ENCODE peak calls at places on chromosomes 2 and 18, in ten cellular contexts. P, J, S, W, D, B, G, O, N and H are unnamed samples.

GRCh38 chr2:150689600-150689999 is 202.1 kb upstream of the RND3 start:
- DNase-seq in P (no peak), J (no peak), S (no peak), W (no peak), D (no peak), B (no peak), G (no peak), O (no peak), N (no peak), H (no peak)

GRCh38 chr2:190468814-190469569 is 60.8 kb downstream of the MFSD6 start:
- DNase-seq in P (peak), J (no peak), S (no peak), W (peak), D (peak), B (no peak), G (peak), O (peak), N (no peak), H (no peak)

GRCh38 chr2:174683392-174683759 is 80.9 kb downstream of the CHRNA1 start:
- DNase-seq in P (peak), J (no peak), S (peak), W (no peak), D (peak), B (peak), G (no peak), O (peak), N (no peak), H (no peak)

GRCh38 chr2:126825306-126825705 is 73.4 kb upstream of the TEX51 start:
- DNase-seq in P (peak), J (no peak), S (no peak), W (no peak), D (no peak), B (no peak), G (no peak), O (no peak), N (no peak), H (no peak)

GRCh38 chr2:175687465-175687864 is 314.6 kb downstream of the LNPK start:
- DNase-seq in P (no peak), J (no peak), S (no peak), W (no peak), D (no peak), B (no peak), G (no peak), O (no peak), N (no peak), H (no peak)

GRCh38 chr2:36466135-36466534 is 110.6 kb downstream of the CRIM1 start:
- DNase-seq in P (no peak), J (no peak), S (peak), W (no peak), D (no peak), B (no peak), G (no peak), O (no peak), N (no peak), H (no peak)

GRCh38 chr18:79597176-79598045 is 82.2 kb upstream of the CTDP1 start:
- DNase-seq in P (no peak), J (no peak), S (no peak), W (no peak), D (no peak), B (no peak), G (peak), O (no peak), N (no peak), H (no peak)

GRCh38 chr2:197327073-197327775 is 16.6 kb upstream of the ANKRD44 start:
- DNase-seq in P (no peak), J (no peak), S (no peak), W (no peak), D (no peak), B (no peak), G (no peak), O (no peak), N (no peak), H (no peak)

GRCh38 chr2:118249531-118249930 is 161.3 kb downstream of the INSIG2 start:
- DNase-seq in P (no peak), J (peak), S (peak), W (no peak), D (no peak), B (no peak), G (no peak), O (no peak), N (no peak), H (no peak)

GRCh38 chr2:175166216-175166824 is 1.7 kb downstream of the ATF2 start:
- DNase-seq in P (no peak), J (no peak), S (no peak), W (no peak), D (no peak), B (no peak), G (no peak), O (no peak), N (no peak), H (no peak)

GRCh38 chr2:46229134-46230063 is 67.8 kb upstream of the EPAS1 start:
- DNase-seq in P (no peak), J (peak), S (peak), W (no peak), D (peak), B (peak), G (no peak), O (no peak), N (no peak), H (no peak)

GRCh38 chr2:19630921-19631320 is 270.9 kb downstream of the TTC32 start:
- DNase-seq in P (no peak), J (no peak), S (no peak), W (no peak), D (no peak), B (no peak), G (no peak), O (no peak), N (no peak), H (no peak)

GRCh38 chr18:77061946-77062517 is 70.6 kb downstream of the MBP start:
- DNase-seq in P (peak), J (no peak), S (no peak), W (no peak), D (no peak), B (no peak), G (no peak), O (no peak), N (no peak), H (no peak)

GRCh38 chr2:120797421-120798289 is 62.0 kb downstream of the GLI2 start:
- DNase-seq in P (peak), J (no peak), S (no peak), W (no peak), D (peak), B (no peak), G (no peak), O (no peak), N (no peak), H (no peak)

GRCh38 chr2:46263347-46263746 is 33.9 kb upstream of the EPAS1 start:
- DNase-seq in P (no peak), J (no peak), S (no peak), W (no peak), D (no peak), B (no peak), G (no peak), O (no peak), N (no peak), H (no peak)

GRCh38 chr2:234548720-234549420 is 52.0 kb upstream of the ARL4C start:
- DNase-seq in P (peak), J (no peak), S (no peak), W (no peak), D (no peak), B (peak), G (peak), O (no peak), N (no peak), H (peak)

GRCh38 chr2:180394305-180394704 is 387.2 kb upstream of the CWC22 start:
- DNase-seq in P (no peak), J (no peak), S (no peak), W (no peak), D (no peak), B (no peak), G (no peak), O (no peak), N (no peak), H (no peak)

GRCh38 chr18:79169958-79170555 is 100.9 kb downstream of the ATP9B start:
- DNase-seq in P (no peak), J (no peak), S (no peak), W (no peak), D (peak), B (no peak), G (no peak), O (no peak), N (no peak), H (no peak)

GRCh38 chr18:11981633-11982366 is 493 bp downstream of the IMPA2 start:
- DNase-seq in P (no peak), J (no peak), S (peak), W (peak), D (peak), B (peak), G (peak), O (no peak), N (no peak), H (peak)

GRCh38 chr2:23545391-23545790 is 160.4 kb downstream of the KLHL29 start:
- DNase-seq in P (no peak), J (no peak), S (no peak), W (no peak), D (no peak), B (peak), G (no peak), O (peak), N (no peak), H (no peak)